ENCODE peak calls at places on chromosomes 12 and 14, in four cellular contexts. J, I, N and X are unnamed samples.

GRCh38 chr14:85532981-85533820 is 3.3 kb downstream of the FLRT2 start:
- DNase-seq in J (peak), N (peak), I (peak), X (peak)

GRCh38 chr14:21098892-21099595 is 589 bp upstream of the ZNF219 start:
- DNase-seq in I (no peak), J (no peak), N (no peak), X (no peak)

GRCh38 chr12:114866331-114866730 is 182.4 kb upstream of the TBX3 start:
- DNase-seq in I (no peak), N (no peak), J (no peak), X (no peak)

GRCh38 chr12:118150625-118151024 is 14.7 kb downstream of the PEBP1 start:
- DNase-seq in N (no peak), I (no peak), J (no peak), X (no peak)

GRCh38 chr14:60944206-60944605 is 36.7 kb downstream of the TRMT5 start:
- DNase-seq in J (no peak), I (peak), N (no peak), X (no peak)

GRCh38 chr12:58776144-58776543 is 144.2 kb downstream of the LRIG3 start:
- DNase-seq in I (no peak), N (no peak), J (no peak), X (no peak)

GRCh38 chr12:52870361-52871290 is 21.8 kb upstream of the KRT78 start:
- DNase-seq in J (peak), I (peak), N (peak), X (peak)

GRCh38 chr14:65333926-65334687 is 78.4 kb upstream of the FUT8 start:
- DNase-seq in J (no peak), N (peak), I (peak), X (peak)

GRCh38 chr12:47307680-47308399 is 228.1 kb upstream of the AMIGO2 start:
- DNase-seq in J (peak), I (peak), N (no peak), X (peak)

GRCh38 chr12:14473707-14474287 is 93.9 kb downstream of the PLBD1 start:
- DNase-seq in I (peak), J (peak), N (no peak), X (peak)

GRCh38 chr12:55132816-55133215 is 6.6 kb downstream of the OR9K2 start:
- DNase-seq in J (no peak), N (no peak), I (no peak), X (no peak)
- TF ChIP-seq CTCF in J (no peak), N (no peak), I (no peak), X (no peak)

GRCh38 chr14:70644016-70644415 is 2.3 kb downstream of the TTC9 start:
- DNase-seq in N (no peak), J (no peak), I (no peak), X (no peak)
- H3K4me3 ChIP-seq in N (no peak), J (no peak), I (no peak), X (no peak)

GRCh38 chr14:29045237-29045636 is 278.6 kb downstream of the FOXG1 start:
- DNase-seq in N (no peak), J (no peak), I (no peak), X (no peak)
- TF ChIP-seq CTCF in N (no peak), J (no peak), I (no peak), X (no peak)

GRCh38 chr14:24259282-24260025 is 3.5 kb downstream of the TGM1 start:
- DNase-seq in N (no peak), J (no peak), I (peak), X (no peak)
- H3K4me3 ChIP-seq in N (no peak), J (no peak), I (no peak), X (no peak)

GRCh38 chr12:15592934-15593333 is 196.3 kb downstream of the EPS8 start:
- DNase-seq in I (peak), J (no peak), N (no peak), X (peak)
- TF ChIP-seq CTCF in I (peak), J (peak), N (no peak), X (no peak)

DNA sequence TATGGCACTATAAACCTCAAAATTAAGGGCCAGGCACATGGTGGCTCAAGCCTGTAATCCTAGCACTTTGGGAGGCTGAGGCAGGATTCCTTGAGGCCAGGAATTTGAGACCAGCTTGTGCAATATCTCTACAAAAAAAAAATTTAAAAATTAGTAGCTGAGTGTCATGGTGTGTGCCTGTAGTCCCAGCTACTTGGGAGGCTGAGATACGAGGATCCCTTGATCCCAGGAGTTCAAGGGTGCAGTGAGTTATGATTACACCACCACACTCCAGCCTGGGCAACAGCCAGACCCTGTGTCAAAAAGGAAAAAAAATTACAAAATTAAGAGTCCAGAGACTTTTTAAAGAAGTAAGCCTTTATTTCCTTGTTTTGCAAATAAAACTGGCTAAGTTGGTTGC is 1.8 kb upstream of the GCN1 start:
- DNase-seq in I (peak), N (no peak), J (no peak), X (no peak)
- H3K4me3 ChIP-seq in I (no peak), N (no peak), J (no peak), X (no peak)

GRCh38 chr12:27233814-27234213 is 10.3 kb upstream of the STK38L start:
- DNase-seq in N (no peak), J (no peak), I (no peak), X (no peak)
- TF ChIP-seq CTCF in N (no peak), J (no peak), I (no peak), X (no peak)

DNA sequence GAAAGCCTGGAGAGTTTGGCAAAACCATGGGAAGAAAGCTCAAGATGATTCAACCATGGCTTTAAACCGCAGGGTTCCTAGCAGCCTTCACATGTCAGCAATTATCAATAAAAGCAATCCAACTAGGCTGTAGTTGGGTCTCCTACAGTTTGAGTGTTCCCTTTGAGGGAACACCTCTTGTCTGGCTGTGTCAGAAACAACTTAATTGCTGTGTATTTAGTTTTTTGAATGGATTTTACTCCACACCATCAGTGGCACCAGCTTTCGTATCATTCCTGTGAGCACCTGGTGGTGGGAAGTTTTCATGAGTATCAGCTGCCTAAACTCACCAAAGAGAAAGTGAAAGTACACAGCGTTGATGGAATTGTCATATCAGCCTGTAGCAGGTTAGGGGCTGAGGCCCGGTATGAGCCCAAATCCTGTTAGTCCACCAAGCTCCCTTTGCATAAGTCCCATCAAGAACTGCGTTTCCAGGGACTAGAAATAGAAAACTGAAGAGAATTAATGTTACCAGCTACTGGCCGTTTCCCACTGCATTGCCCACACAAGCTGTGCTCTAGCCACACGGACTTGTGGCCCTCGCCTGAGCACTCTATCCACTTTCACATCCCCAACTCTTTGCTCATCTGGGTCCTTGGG is 10.9 kb upstream of the IL26 start:
- DNase-seq in J (peak), I (no peak), N (no peak), X (no peak)
- H3K4me3 ChIP-seq in J (no peak), I (no peak), N (no peak), X (no peak)

GRCh38 chr12:112011685-112012084 is 1.3 kb downstream of the TMEM116 start:
- DNase-seq in N (no peak), J (no peak), I (no peak), X (no peak)

GRCh38 chr12:112010415-112011344 is 2.3 kb downstream of the TMEM116 start:
- DNase-seq in J (no peak), N (no peak), I (no peak), X (no peak)

GRCh38 chr12:112015938-112016337 is 2.7 kb downstream of the ERP29 start:
- DNase-seq in N (no peak), J (no peak), I (no peak), X (no peak)

GRCh38 chr12:112013601-112014402 is 576 bp downstream of the ERP29 start:
- DNase-seq in J (peak), I (peak), N (peak), X (peak)

DNA sequence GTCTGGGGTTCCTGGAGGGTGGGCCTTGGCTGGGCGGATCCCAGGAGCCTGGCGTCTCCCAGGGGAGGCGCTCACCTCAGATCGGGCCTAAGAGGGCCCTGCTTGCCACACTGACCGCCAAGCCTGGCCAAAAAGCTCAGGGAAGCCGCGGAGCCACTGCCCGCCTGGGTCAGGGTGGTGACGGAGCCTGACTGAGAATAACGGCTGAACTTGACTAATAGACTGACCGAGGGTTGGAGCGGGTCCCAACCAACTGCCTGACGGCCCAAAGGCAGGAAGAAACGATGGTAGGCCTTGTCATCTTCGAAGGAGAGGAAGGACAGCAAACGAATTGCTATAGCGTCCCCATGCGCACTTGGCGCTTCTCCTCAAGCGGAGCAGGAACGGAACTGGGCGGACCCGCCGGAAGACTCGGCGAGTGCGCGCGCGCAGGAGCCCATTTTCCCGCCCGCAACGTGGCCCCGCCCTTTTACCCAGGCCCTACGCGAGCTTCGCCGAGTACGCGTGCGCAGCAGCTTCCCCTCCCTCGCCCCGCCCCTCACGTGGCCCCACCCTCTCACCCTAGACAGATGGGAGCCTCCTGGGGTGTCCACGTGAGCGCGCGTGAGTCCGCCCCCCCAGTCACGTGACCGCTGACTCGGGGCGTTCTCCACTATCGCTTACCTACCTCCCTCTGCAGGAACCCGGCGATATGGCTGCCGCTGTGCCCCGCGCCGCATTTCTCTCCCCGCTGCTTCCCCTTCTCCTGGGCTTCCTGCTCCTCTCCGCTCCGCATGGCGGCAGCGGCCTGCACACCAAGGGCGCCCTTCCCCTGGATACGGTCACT is at the start of the genes ERP29 and TMEM116:
- DNase-seq in N (peak), I (peak), J (peak), X (peak)
- TF ChIP-seq CTCF in N (peak), I (peak), J (peak), X (peak)